ENCODE peak calls at places on chromosomes 6 and 20, in four cellular contexts. G is GM12878, U is K562, P is HL-60. I is an unnamed sample.

GRCh38 chr6:34237722-34238506 is 1.2 kb downstream of the HMGA1 start:
- DNase-seq in G (no peak), U (peak; percentile 84), P (peak; percentile 81), I (peak; percentile 77)

GRCh38 chr6:6631053-6631452 is 42.5 kb downstream of the LY86 start:
- DNase-seq in P (no peak), U (no peak), G (no peak), I (no peak)

GRCh38 chr20:61512475-61512874 is 260.4 kb downstream of the CDH4 start:
- DNase-seq in U (no peak), G (no peak), P (no peak), I (no peak)

GRCh38 chr6:51060262-51060762 is 241.6 kb downstream of the TFAP2B start:
- DNase-seq in U (no peak), G (no peak), P (no peak), I (no peak)

GRCh38 chr20:41316009-41316408 is 1.5 kb downstream of the ZHX3 start:
- DNase-seq in G (no peak), U (no peak), P (no peak), I (no peak)

GRCh38 chr6:135346747-135347146 is 150.8 kb downstream of the AHI1 start:
- DNase-seq in P (no peak), U (no peak), G (no peak), I (no peak)

GRCh38 chr6:130307752-130308361 is 58.0 kb upstream of the TMEM200A start:
- DNase-seq in P (no peak), G (no peak), U (no peak), I (no peak)

GRCh38 chr6:167559675-167560479 is 235.0 kb downstream of the TTLL2 start:
- DNase-seq in U (no peak), P (no peak), G (no peak), I (no peak)

DNA sequence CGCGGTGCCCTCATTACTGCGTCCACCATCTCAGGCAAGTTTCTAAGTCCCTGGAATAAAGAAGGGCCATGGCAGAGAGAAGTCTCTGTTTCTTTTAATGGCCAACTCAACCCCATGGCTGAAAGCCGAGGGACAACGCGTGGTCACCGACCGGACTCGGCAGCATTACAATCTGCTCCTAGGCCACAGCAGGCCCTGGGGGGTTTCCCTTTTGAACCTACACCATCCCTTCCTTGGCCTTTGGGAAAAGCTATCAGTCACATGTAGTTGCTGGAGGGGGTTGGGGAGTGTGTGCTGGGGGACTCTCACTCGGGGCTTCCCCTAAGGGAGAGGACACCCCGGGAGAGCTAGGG is 11.1 kb upstream of the FAM83C start:
- DNase-seq in P (no peak), U (no peak), G (no peak), I (no peak)
- TF ChIP-seq POLR2AphosphoS5 in P (no peak), U (no peak), G (no peak), I (no peak)

DNA sequence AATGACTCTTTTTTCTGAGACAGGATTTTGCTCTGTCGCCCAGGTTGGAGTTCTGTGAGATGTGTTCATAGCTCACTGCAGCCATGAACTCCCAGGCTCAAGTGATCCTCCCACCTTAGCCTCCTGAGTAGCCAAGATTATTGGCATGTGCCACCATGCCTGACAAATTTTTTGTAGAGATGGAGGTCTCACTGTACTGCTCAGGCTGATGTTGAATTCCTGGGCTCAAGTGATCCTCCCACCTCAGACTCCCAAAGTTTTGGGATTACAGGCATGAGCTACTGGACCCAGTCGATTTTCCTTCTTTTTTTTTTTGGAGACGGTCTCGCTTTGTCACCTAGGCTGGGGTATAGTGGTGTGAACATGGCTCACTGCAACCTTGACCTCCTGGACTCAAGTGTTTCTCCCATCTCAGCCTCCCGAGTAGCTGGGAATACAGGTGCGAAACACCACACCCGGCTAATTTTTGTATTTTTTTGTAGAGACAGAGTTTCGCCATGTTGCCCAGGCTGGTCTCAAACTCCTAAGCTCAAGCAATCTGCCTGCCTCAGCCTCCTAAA is 24.3 kb downstream of the BCL2L1 start:
- DNase-seq in U (no peak), G (no peak), P (no peak), I (no peak)
- TF ChIP-seq SPI1 in U (no peak), G (no peak), P (no peak), I (no peak)

GRCh38 chr6:43750622-43751021 is 19.4 kb upstream of the VEGFA start:
- DNase-seq in P (no peak), U (no peak), G (no peak), I (no peak)

GRCh38 chr6:43748765-43749164 is 21.2 kb upstream of the VEGFA start:
- DNase-seq in U (no peak), P (no peak), G (no peak), I (no peak)

GRCh38 chr6:43747734-43748133 is 22.3 kb upstream of the VEGFA start:
- DNase-seq in U (no peak), G (no peak), P (no peak), I (no peak)

GRCh38 chr6:43746613-43747101 is 23.4 kb upstream of the VEGFA start:
- DNase-seq in U (no peak), G (no peak), P (no peak), I (no peak)

GRCh38 chr6:43749461-43749860 is 20.6 kb upstream of the VEGFA start:
- DNase-seq in G (no peak), U (no peak), P (no peak), I (no peak)
- TF ChIP-seq POLR2AphosphoS5 in G (no peak), U (no peak), P (no peak), I (no peak)

GRCh38 chr6:146594495-146594894 is 4.3 kb upstream of the ADGB start:
- DNase-seq in U (no peak), P (peak; percentile 91), G (no peak), I (no peak)
- TF ChIP-seq SPI1 in U (no peak), P (no peak), G (no peak), I (no peak)

DNA sequence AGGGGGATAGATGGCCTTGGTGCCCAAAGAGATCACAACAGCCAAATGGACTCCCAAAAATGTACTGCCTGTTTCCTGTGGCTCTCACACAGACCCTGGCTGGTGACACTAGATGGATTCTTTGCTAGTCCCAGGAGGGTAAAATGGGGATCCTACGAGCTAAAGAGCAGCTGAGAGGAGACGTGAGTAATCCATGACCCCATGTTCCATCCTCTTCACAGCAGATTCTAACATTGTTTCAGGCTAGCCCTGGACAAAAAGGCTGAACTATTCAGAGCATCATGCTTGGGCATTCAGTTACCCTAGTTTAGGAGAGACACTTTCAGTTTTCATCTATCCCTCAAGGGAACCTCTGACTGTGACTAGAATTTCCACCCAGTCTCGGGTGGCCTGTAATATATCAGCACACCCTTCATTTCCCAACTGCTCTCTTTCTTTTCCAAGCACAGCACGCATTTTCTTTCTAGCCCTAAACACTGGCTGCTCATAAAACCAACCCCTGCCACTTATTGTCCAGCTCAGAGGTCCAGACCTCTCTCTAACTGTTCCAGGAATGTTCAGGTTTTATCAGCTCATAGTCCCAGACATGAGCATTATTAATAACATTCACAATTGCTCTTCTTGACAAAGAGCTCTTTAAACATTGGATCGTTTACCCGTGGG is 48.5 kb downstream of the SLC22A1 start:
- DNase-seq in P (no peak), G (no peak), U (no peak), I (no peak)
- TF ChIP-seq POLR2AphosphoS5 in P (no peak), G (no peak), U (no peak), I (no peak)

GRCh38 chr6:29071831-29072723 is 15.0 kb downstream of the OR2B3 start:
- DNase-seq in G (no peak), U (peak; percentile 60), P (no peak), I (peak; percentile 2)
- TF ChIP-seq SPI1 in G (no peak), U (no peak), P (no peak), I (no peak)

I was measured in GM12891.